ENCODE peak calls at places on chromosomes 5 and 9, in six cellular contexts. One of them, this sample, is unnamed.

GRCh38 chr5:81787843-81788242 is 36.9 kb upstream of the SSBP2 start:
- DNase-seq in NCI-H774: no peak
- DNase-seq in COLO829: no peak
- DNase-seq in T-helper 1 cell: no peak
- DNase-seq in GM03348: peak; percentile 40
- DNase-seq in NT2/D1: peak; percentile 25
- DNase-seq in this sample: peak; percentile 8

GRCh38 chr5:107806705-107807104 is 136.0 kb upstream of the EFNA5 start:
- DNase-seq in NCI-H774: no peak
- DNase-seq in COLO829: no peak
- DNase-seq in T-helper 1 cell: no peak
- DNase-seq in GM03348: peak; percentile 44
- DNase-seq in NT2/D1: no peak
- DNase-seq in this sample: no peak

GRCh38 chr5:90590-91547 is 1.1 kb upstream of the PLEKHG4B start:
- DNase-seq in NCI-H774: no peak
- DNase-seq in COLO829: no peak
- DNase-seq in T-helper 1 cell: no peak
- DNase-seq in GM03348: no peak
- DNase-seq in NT2/D1: no peak
- DNase-seq in this sample: no peak

GRCh38 chr9:2299156-2299842 is 284.2 kb downstream of the SMARCA2 start:
- DNase-seq in NCI-H774: peak; percentile 99
- DNase-seq in COLO829: no peak
- DNase-seq in T-helper 1 cell: no peak
- DNase-seq in GM03348: no peak
- DNase-seq in NT2/D1: no peak
- DNase-seq in this sample: no peak

GRCh38 chr5:11251242-11251641 is 490.2 kb upstream of the DAP start:
- DNase-seq in NCI-H774: no peak
- DNase-seq in COLO829: no peak
- DNase-seq in T-helper 1 cell: no peak
- DNase-seq in GM03348: no peak
- DNase-seq in NT2/D1: no peak
- DNase-seq in this sample: no peak

GRCh38 chr9:114958021-114958846 is 27.8 kb upstream of the TNFSF8 start:
- DNase-seq in NCI-H774: no peak
- DNase-seq in COLO829: no peak
- DNase-seq in T-helper 1 cell: peak; percentile 73
- DNase-seq in GM03348: no peak
- DNase-seq in NT2/D1: no peak
- DNase-seq in this sample: no peak

GRCh38 chr5:72855821-72856220 is 39.4 kb downstream of the TNPO1 start:
- DNase-seq in NCI-H774: no peak
- DNase-seq in COLO829: no peak
- DNase-seq in T-helper 1 cell: no peak
- DNase-seq in GM03348: no peak
- DNase-seq in NT2/D1: no peak
- DNase-seq in this sample: no peak

GRCh38 chr9:94086468-94086867 is 2.2 kb downstream of the PTPDC1 start:
- DNase-seq in NCI-H774: no peak
- DNase-seq in COLO829: peak; percentile 48
- DNase-seq in T-helper 1 cell: no peak
- DNase-seq in GM03348: peak; percentile 46
- DNase-seq in NT2/D1: no peak
- DNase-seq in this sample: no peak

GRCh38 chr5:31273631-31274378 is 80.3 kb downstream of the CDH6 start:
- DNase-seq in NCI-H774: no peak
- DNase-seq in COLO829: no peak
- DNase-seq in T-helper 1 cell: peak; percentile 11
- DNase-seq in GM03348: peak; percentile 10
- DNase-seq in NT2/D1: no peak
- DNase-seq in this sample: no peak

GRCh38 chr5:14580037-14581034 is 1.3 kb upstream of the OTULINL start:
- DNase-seq in NCI-H774: peak; percentile 65
- DNase-seq in COLO829: no peak
- DNase-seq in T-helper 1 cell: no peak
- DNase-seq in GM03348: no peak
- DNase-seq in NT2/D1: no peak
- DNase-seq in this sample: no peak

GRCh38 chr5:124866355-124867063 is 120.1 kb upstream of the ZNF608 start:
- DNase-seq in NCI-H774: no peak
- DNase-seq in COLO829: peak; percentile 12
- DNase-seq in T-helper 1 cell: no peak
- DNase-seq in GM03348: no peak
- DNase-seq in NT2/D1: no peak
- DNase-seq in this sample: no peak

GRCh38 chr5:122415481-122416120 is 103.6 kb downstream of the SNCAIP start:
- DNase-seq in NCI-H774: peak; percentile 60
- DNase-seq in COLO829: peak; percentile 35
- DNase-seq in T-helper 1 cell: peak; percentile 4
- DNase-seq in GM03348: peak; percentile 65
- DNase-seq in NT2/D1: peak; percentile 70
- DNase-seq in this sample: no peak

GRCh38 chr5:32539981-32540380 is 45.4 kb upstream of the SUB1 start:
- DNase-seq in NCI-H774: no peak
- DNase-seq in COLO829: no peak
- DNase-seq in T-helper 1 cell: no peak
- DNase-seq in GM03348: no peak
- DNase-seq in NT2/D1: no peak
- DNase-seq in this sample: no peak

GRCh38 chr5:136052692-136053335 is 24.0 kb downstream of the TGFBI start:
- DNase-seq in NCI-H774: no peak
- DNase-seq in COLO829: no peak
- DNase-seq in T-helper 1 cell: no peak
- DNase-seq in GM03348: no peak
- DNase-seq in NT2/D1: no peak
- DNase-seq in this sample: no peak

GRCh38 chr5:179803651-179804598 is 2.7 kb downstream of the MGAT4B start:
- DNase-seq in NCI-H774: no peak
- DNase-seq in COLO829: no peak
- DNase-seq in T-helper 1 cell: no peak
- DNase-seq in GM03348: no peak
- DNase-seq in NT2/D1: no peak
- DNase-seq in this sample: no peak

GRCh38 chr9:99859395-99859980 is 37.8 kb downstream of the NR4A3 start:
- DNase-seq in NCI-H774: no peak
- DNase-seq in COLO829: no peak
- DNase-seq in T-helper 1 cell: no peak
- DNase-seq in GM03348: peak; percentile 47
- DNase-seq in NT2/D1: peak; percentile 42
- DNase-seq in this sample: no peak

GRCh38 chr5:1367149-1367548 is 22.2 kb upstream of the CLPTM1L start:
- DNase-seq in NCI-H774: no peak
- DNase-seq in COLO829: no peak
- DNase-seq in T-helper 1 cell: no peak
- DNase-seq in GM03348: no peak
- DNase-seq in NT2/D1: no peak
- DNase-seq in this sample: no peak

GRCh38 chr9:94808926-94809700 is 82.6 kb downstream of the AOPEP start:
- DNase-seq in NCI-H774: no peak
- DNase-seq in COLO829: no peak
- DNase-seq in T-helper 1 cell: no peak
- DNase-seq in GM03348: no peak
- DNase-seq in NT2/D1: no peak
- DNase-seq in this sample: no peak

This sample was measured in CMK.